ENCODE peak calls at places on chromosome 15, in ten cellular contexts. W is IMR-90, I is ovary, S is NB4, N is tibial nerve, D is stomach, C is transverse colon, J is heart left ventricle, M is A549, T is prostate gland. B is an unnamed sample.

GRCh38 chr15:64161688-64162477 is 939 bp downstream of the PPIB start:
- DNase-seq in I (no peak), J (no peak), D (no peak), W (no peak), M (no peak), C (no peak), S (no peak), N (no peak), T (no peak), B (no peak)

GRCh38 chr15:60006203-60006782 is 2.2 kb downstream of the FOXB1 start:
- DNase-seq in S (peak), D (no peak), M (no peak), N (no peak), T (no peak), C (peak), W (peak), I (no peak), J (no peak), B (no peak)

GRCh38 chr15:56984681-56985515 is 66.5 kb downstream of the TCF12 start:
- DNase-seq in S (peak), I (no peak), C (no peak), W (peak), T (no peak), N (no peak), J (no peak), D (no peak), M (no peak), B (no peak)

GRCh38 chr15:63010386-63010785 is 32.2 kb upstream of the TPM1 start:
- DNase-seq in C (no peak), M (no peak), D (no peak), I (no peak), T (no peak), S (no peak), N (no peak), W (no peak), J (no peak), B (no peak)

GRCh38 chr15:90095521-90095959 is 6.7 kb downstream of the IDH2 start:
- DNase-seq in C (no peak), I (no peak), J (no peak), N (no peak), W (no peak), T (peak), S (peak), D (peak), M (no peak), B (no peak)

GRCh38 chr15:96064351-96064756 is 266.1 kb upstream of the NR2F2 start:
- DNase-seq in W (peak), M (no peak), N (no peak), T (no peak), C (no peak), J (no peak), D (no peak), I (no peak), S (no peak), B (no peak)

GRCh38 chr15:85475711-85476110 is 95.3 kb downstream of the AKAP13 start:
- DNase-seq in T (no peak), I (no peak), D (no peak), C (no peak), J (no peak), N (no peak), W (no peak), S (no peak), M (no peak), B (no peak)

GRCh38 chr15:93348711-93349110 is 259.7 kb upstream of the RGMA start:
- DNase-seq in C (no peak), S (no peak), T (no peak), W (no peak), I (no peak), N (no peak), J (no peak), D (no peak), M (no peak), B (no peak)

GRCh38 chr15:91852741-91853500 is 587 bp upstream of the SLCO3A1 start:
- DNase-seq in T (peak), C (peak), D (peak), M (peak), S (peak), N (peak), W (peak), J (peak), I (peak), B (peak)

GRCh38 chr15:80251505-80252280 is at the start of gene CTXND1:
- DNase-seq in D (no peak), J (no peak), C (no peak), N (no peak), M (no peak), I (no peak), S (no peak), W (no peak), T (no peak), B (no peak)

GRCh38 chr15:41716864-41717263 is 56.7 kb downstream of the MGA start:
- DNase-seq in C (no peak), W (no peak), N (no peak), T (no peak), D (no peak), J (no peak), M (no peak), I (no peak), S (no peak), B (no peak)
- TF ChIP-seq POLR2A in C (no peak), W (no peak), N (no peak), T (no peak), D (no peak), J (no peak), M (no peak), I (no peak), S (no peak), B (no peak)

GRCh38 chr15:58467121-58467721 is 35.4 kb downstream of the LIPC start:
- DNase-seq in S (no peak), D (no peak), W (no peak), C (no peak), I (peak), M (no peak), J (no peak), T (no peak), N (no peak), B (no peak)

GRCh38 chr15:58471341-58471740 is 39.5 kb downstream of the LIPC start:
- DNase-seq in J (no peak), W (no peak), T (no peak), S (no peak), D (no peak), N (no peak), I (no peak), M (no peak), C (no peak), B (no peak)

GRCh38 chr15:58472221-58472620 is 40.4 kb downstream of the LIPC start:
- DNase-seq in W (no peak), C (no peak), M (no peak), I (no peak), N (no peak), S (no peak), J (no peak), T (no peak), D (no peak), B (no peak)

GRCh38 chr15:58467722-58468436 is 36.1 kb downstream of the LIPC start:
- DNase-seq in M (no peak), T (no peak), I (peak), J (no peak), S (no peak), D (peak), W (no peak), C (no peak), N (no peak), B (no peak)

GRCh38 chr15:58469432-58470353 is 37.9 kb downstream of the LIPC start:
- DNase-seq in T (peak), N (no peak), J (no peak), W (peak), M (peak), D (peak), I (no peak), C (peak), S (peak), B (no peak)
- H3K4me3 ChIP-seq in T (no peak), N (no peak), J (no peak), W (no peak), M (no peak), D (no peak), I (no peak), C (no peak), S (no peak), B (no peak)

GRCh38 chr15:101451192-101451799 is 38.2 kb downstream of the PCSK6 start:
- DNase-seq in M (no peak), D (no peak), N (peak), T (no peak), C (no peak), W (no peak), J (peak), I (peak), S (peak), B (peak)
- TF ChIP-seq POLR2A in M (no peak), D (no peak), N (no peak), T (no peak), C (no peak), W (no peak), J (no peak), I (no peak), S (no peak), B (no peak)

GRCh38 chr15:33857726-33858125 is 110.6 kb upstream of the CHRM5 start:
- DNase-seq in C (no peak), S (no peak), T (no peak), D (no peak), J (no peak), I (no peak), M (no peak), N (no peak), W (no peak), B (no peak)
- H3K4me3 ChIP-seq in C (no peak), S (no peak), T (no peak), D (no peak), J (no peak), I (no peak), M (no peak), N (no peak), W (no peak), B (no peak)

DNA sequence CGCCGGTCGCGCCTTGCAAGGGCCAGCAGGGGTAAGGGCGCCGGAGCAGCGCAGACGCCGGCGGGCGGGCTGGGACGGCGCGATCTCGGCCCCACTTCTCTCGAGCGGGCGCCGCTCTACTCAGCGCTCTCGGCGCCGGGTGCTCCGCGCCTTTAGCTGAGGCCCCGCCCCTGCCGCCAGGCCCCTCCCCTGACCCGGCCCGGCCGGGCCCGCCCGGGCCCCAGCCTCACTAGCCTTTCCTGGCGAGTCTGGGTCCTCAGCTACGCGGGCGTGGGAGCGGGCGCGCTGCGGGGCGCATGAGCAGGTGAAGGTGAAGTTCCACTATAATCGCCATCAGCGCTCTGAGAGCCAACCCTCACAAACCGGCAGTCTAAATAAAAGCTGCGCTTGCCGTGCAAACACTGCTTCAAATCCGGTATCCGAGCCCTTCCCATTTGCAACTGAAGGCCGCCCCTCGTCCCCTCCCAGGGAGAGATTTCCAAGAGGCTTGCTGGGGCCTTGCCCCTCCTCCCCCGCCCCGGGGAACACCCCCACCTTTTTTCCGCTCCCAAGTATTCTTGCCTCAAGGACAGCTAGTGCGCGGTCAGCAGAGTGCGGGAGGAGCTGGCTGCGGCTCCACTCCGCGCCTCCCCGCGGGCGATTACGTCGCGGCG is at the start of gene RPP25:
- DNase-seq in D (peak), C (peak), J (peak), T (peak), S (peak), M (peak), I (peak), N (peak), W (peak), B (peak)
- TF ChIP-seq POLR2A in D (no peak), C (peak), J (no peak), T (peak), S (no peak), M (peak), I (peak), N (peak), W (no peak), B (peak)

GRCh38 chr15:67469680-67470079 is 51.3 kb upstream of the C15orf61 start:
- DNase-seq in M (no peak), I (no peak), C (no peak), S (no peak), N (no peak), J (no peak), T (no peak), D (no peak), W (no peak), B (no peak)
- H3K4me3 ChIP-seq in M (no peak), I (no peak), C (no peak), S (no peak), N (no peak), J (no peak), T (no peak), D (no peak), W (no peak), B (no peak)

B was measured in uterus.